ENCODE peak calls at places on chromosome 1, in six cellular contexts. One of them, this sample, is unnamed.

GRCh38 chr1:64466033-64466432 is 3.9 kb upstream of the CACHD1 start:
- DNase-seq in astrocyte of the spinal cord: no peak
- DNase-seq in esophagus squamous epithelium: no peak
- DNase-seq in tibial artery: no peak
- DNase-seq in CD8-positive, alpha-beta T cell: no peak
- DNase-seq in thoracic aorta: no peak
- DNase-seq in this sample: no peak

GRCh38 chr1:204145033-204145504 is 6.8 kb downstream of the ETNK2 start:
- DNase-seq in astrocyte of the spinal cord: no peak
- DNase-seq in esophagus squamous epithelium: no peak
- DNase-seq in tibial artery: no peak
- DNase-seq in CD8-positive, alpha-beta T cell: no peak
- DNase-seq in thoracic aorta: no peak
- DNase-seq in this sample: no peak

GRCh38 chr1:57632401-57632800 is 208.5 kb upstream of the DAB1 start:
- DNase-seq in astrocyte of the spinal cord: no peak
- DNase-seq in esophagus squamous epithelium: no peak
- DNase-seq in tibial artery: no peak
- DNase-seq in CD8-positive, alpha-beta T cell: no peak
- DNase-seq in thoracic aorta: no peak
- DNase-seq in this sample: no peak

GRCh38 chr1:119266386-119266785 is 102.2 kb upstream of the HAO2 start:
- DNase-seq in astrocyte of the spinal cord: no peak
- DNase-seq in esophagus squamous epithelium: no peak
- DNase-seq in tibial artery: no peak
- DNase-seq in CD8-positive, alpha-beta T cell: no peak
- DNase-seq in thoracic aorta: no peak
- DNase-seq in this sample: no peak

GRCh38 chr1:228164561-228165371 is 838 bp upstream of the IBA57 start:
- DNase-seq in astrocyte of the spinal cord: no peak
- DNase-seq in esophagus squamous epithelium: no peak
- DNase-seq in tibial artery: no peak
- DNase-seq in CD8-positive, alpha-beta T cell: no peak
- DNase-seq in thoracic aorta: no peak
- DNase-seq in this sample: no peak

GRCh38 chr1:5368211-5368610 is 624.0 kb downstream of the NPHP4 start:
- DNase-seq in astrocyte of the spinal cord: no peak
- DNase-seq in esophagus squamous epithelium: no peak
- DNase-seq in tibial artery: no peak
- DNase-seq in CD8-positive, alpha-beta T cell: no peak
- DNase-seq in thoracic aorta: no peak
- DNase-seq in this sample: no peak

GRCh38 chr1:180278791-180279432 is 48.8 kb downstream of the LHX4 start:
- DNase-seq in astrocyte of the spinal cord: no peak
- DNase-seq in esophagus squamous epithelium: no peak
- DNase-seq in tibial artery: no peak
- DNase-seq in CD8-positive, alpha-beta T cell: no peak
- DNase-seq in thoracic aorta: no peak
- DNase-seq in this sample: no peak

GRCh38 chr1:55931272-55931940 is 648.0 kb downstream of the PLPP3 start:
- DNase-seq in astrocyte of the spinal cord: peak
- DNase-seq in esophagus squamous epithelium: no peak
- DNase-seq in tibial artery: no peak
- DNase-seq in CD8-positive, alpha-beta T cell: no peak
- DNase-seq in thoracic aorta: no peak
- DNase-seq in this sample: no peak

GRCh38 chr1:207817778-207818751 is 66.2 kb downstream of the CD46 start:
- DNase-seq in astrocyte of the spinal cord: no peak
- DNase-seq in esophagus squamous epithelium: no peak
- DNase-seq in tibial artery: peak
- DNase-seq in CD8-positive, alpha-beta T cell: no peak
- DNase-seq in thoracic aorta: no peak
- DNase-seq in this sample: no peak

GRCh38 chr1:111553199-111553598 is 49.8 kb upstream of the ADORA3 start:
- DNase-seq in astrocyte of the spinal cord: peak
- DNase-seq in esophagus squamous epithelium: no peak
- DNase-seq in tibial artery: no peak
- DNase-seq in CD8-positive, alpha-beta T cell: no peak
- DNase-seq in thoracic aorta: no peak
- DNase-seq in this sample: no peak

GRCh38 chr1:192252776-192253175 is 64.0 kb upstream of the RGS21 start:
- DNase-seq in astrocyte of the spinal cord: no peak
- DNase-seq in esophagus squamous epithelium: no peak
- DNase-seq in tibial artery: no peak
- DNase-seq in CD8-positive, alpha-beta T cell: no peak
- DNase-seq in thoracic aorta: no peak
- DNase-seq in this sample: no peak

GRCh38 chr1:54474500-54475235 is 68.5 kb upstream of the SSBP3 start:
- DNase-seq in astrocyte of the spinal cord: no peak
- DNase-seq in esophagus squamous epithelium: no peak
- DNase-seq in tibial artery: no peak
- DNase-seq in CD8-positive, alpha-beta T cell: no peak
- DNase-seq in thoracic aorta: no peak
- DNase-seq in this sample: no peak

GRCh38 chr1:54479251-54479650 is 68.8 kb upstream of the ACOT11 start:
- DNase-seq in astrocyte of the spinal cord: no peak
- DNase-seq in esophagus squamous epithelium: no peak
- DNase-seq in tibial artery: no peak
- DNase-seq in CD8-positive, alpha-beta T cell: no peak
- DNase-seq in thoracic aorta: no peak
- DNase-seq in this sample: no peak

GRCh38 chr1:54476231-54477109 is 70.3 kb upstream of the SSBP3 start:
- DNase-seq in astrocyte of the spinal cord: no peak
- DNase-seq in esophagus squamous epithelium: no peak
- DNase-seq in tibial artery: no peak
- DNase-seq in CD8-positive, alpha-beta T cell: no peak
- DNase-seq in thoracic aorta: no peak
- DNase-seq in this sample: no peak

GRCh38 chr1:54477153-54477561 is 70.9 kb upstream of the ACOT11 start:
- DNase-seq in astrocyte of the spinal cord: no peak
- DNase-seq in esophagus squamous epithelium: no peak
- DNase-seq in tibial artery: no peak
- DNase-seq in CD8-positive, alpha-beta T cell: no peak
- DNase-seq in thoracic aorta: no peak
- DNase-seq in this sample: peak

DNA sequence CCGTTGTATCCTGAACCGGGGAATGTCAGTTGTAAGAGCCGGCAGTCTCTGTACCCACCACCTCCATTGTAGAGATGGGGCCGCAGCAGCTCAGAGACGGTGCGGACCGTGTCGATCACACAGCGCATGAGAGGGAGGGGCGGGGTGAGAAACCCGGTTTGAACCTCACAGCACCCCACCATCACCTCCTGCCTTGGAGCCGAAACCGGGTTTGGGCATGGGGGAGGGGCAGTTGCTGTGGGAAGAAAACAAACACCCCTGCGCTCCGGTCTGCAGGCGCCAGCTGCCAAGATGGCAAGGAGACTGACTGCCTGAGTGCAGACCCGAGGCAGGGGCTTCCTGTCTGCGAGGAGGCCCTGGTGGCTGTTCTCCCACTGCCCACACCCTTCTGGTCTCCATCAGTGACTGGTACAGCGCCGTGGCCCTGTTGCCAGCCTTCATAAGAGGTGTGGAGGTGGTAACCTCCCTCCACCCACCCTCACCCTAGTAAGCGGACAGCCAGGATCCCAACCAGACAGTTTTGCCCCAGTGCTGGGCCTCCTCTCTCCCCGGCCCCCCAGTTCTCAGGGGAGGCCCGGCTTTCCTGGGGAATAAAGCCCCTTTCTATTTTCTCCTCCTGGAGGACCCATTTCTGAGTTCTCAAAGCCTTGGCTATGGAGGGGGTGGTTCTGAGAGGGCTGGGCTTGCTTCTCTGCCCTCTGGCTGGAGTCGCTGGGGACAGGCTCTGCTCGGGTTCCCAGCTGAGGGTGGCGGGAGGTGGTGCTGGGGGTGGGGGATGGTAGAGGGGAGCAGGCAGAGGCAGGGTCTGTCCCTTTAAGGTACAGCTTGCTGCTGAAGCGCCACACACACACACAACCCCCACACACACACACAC is 69.4 kb upstream of the SSBP3 start:
- DNase-seq in astrocyte of the spinal cord: no peak
- DNase-seq in esophagus squamous epithelium: no peak
- DNase-seq in tibial artery: no peak
- DNase-seq in CD8-positive, alpha-beta T cell: no peak
- DNase-seq in thoracic aorta: no peak
- DNase-seq in this sample: peak
- H3K4me3 ChIP-seq in astrocyte of the spinal cord: no peak
- H3K4me3 ChIP-seq in esophagus squamous epithelium: no peak
- H3K4me3 ChIP-seq in tibial artery: no peak
- H3K4me3 ChIP-seq in CD8-positive, alpha-beta T cell: peak
- H3K4me3 ChIP-seq in thoracic aorta: peak
- H3K4me3 ChIP-seq in this sample: peak

GRCh38 chr1:203099760-203100159 is 13.9 kb upstream of the MYOG start:
- DNase-seq in astrocyte of the spinal cord: no peak
- DNase-seq in esophagus squamous epithelium: no peak
- DNase-seq in tibial artery: no peak
- DNase-seq in CD8-positive, alpha-beta T cell: no peak
- DNase-seq in thoracic aorta: no peak
- DNase-seq in this sample: no peak

GRCh38 chr1:203097001-203097400 is 11.2 kb upstream of the MYOG start:
- DNase-seq in astrocyte of the spinal cord: no peak
- DNase-seq in esophagus squamous epithelium: no peak
- DNase-seq in tibial artery: no peak
- DNase-seq in CD8-positive, alpha-beta T cell: no peak
- DNase-seq in thoracic aorta: no peak
- DNase-seq in this sample: no peak

GRCh38 chr1:203103201-203103600 is 17.4 kb upstream of the MYOG start:
- DNase-seq in astrocyte of the spinal cord: no peak
- DNase-seq in esophagus squamous epithelium: no peak
- DNase-seq in tibial artery: no peak
- DNase-seq in CD8-positive, alpha-beta T cell: no peak
- DNase-seq in thoracic aorta: no peak
- DNase-seq in this sample: no peak

GRCh38 chr1:203099121-203099520 is 13.3 kb upstream of the MYOG start:
- DNase-seq in astrocyte of the spinal cord: no peak
- DNase-seq in esophagus squamous epithelium: no peak
- DNase-seq in tibial artery: no peak
- DNase-seq in CD8-positive, alpha-beta T cell: no peak
- DNase-seq in thoracic aorta: no peak
- DNase-seq in this sample: no peak

DNA sequence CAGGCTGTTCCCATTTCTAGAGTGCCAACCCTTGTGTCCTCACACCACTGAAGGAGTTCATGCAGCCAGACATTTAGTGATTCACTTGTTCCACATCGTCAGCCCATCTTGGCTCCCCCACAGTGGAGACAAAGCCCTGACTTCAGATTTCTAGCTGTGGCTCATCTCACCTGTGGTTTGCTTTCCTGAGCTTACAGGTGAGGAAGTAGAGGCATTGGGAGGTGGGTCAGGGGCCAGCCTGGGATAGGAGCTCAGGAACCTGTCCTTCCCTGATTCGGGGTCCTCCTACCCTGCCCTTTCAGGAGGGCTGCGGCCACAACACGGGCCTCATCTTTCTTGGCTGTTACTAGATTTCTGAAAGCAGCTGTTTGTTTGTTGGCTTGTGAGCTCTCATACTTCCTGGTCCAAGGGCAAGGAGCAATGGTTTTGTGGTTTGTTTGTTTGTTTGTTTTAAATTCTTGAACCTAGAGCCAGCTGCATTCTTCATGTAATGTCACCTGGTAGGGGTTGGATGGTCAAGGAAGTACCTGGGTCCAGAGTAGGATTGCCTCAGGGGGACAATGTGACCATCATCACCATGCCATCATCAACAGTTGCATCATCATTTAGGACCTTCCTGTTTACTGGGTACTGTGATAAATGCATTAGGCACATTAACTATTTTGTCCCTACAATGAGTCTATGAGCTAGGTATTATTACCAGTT is 14.5 kb upstream of the MYOG start:
- DNase-seq in astrocyte of the spinal cord: no peak
- DNase-seq in esophagus squamous epithelium: no peak
- DNase-seq in tibial artery: no peak
- DNase-seq in CD8-positive, alpha-beta T cell: no peak
- DNase-seq in thoracic aorta: no peak
- DNase-seq in this sample: no peak
- H3K4me3 ChIP-seq in astrocyte of the spinal cord: no peak
- H3K4me3 ChIP-seq in esophagus squamous epithelium: no peak
- H3K4me3 ChIP-seq in tibial artery: no peak
- H3K4me3 ChIP-seq in CD8-positive, alpha-beta T cell: no peak
- H3K4me3 ChIP-seq in thoracic aorta: no peak
- H3K4me3 ChIP-seq in this sample: no peak

GRCh38 chr1:36151845-36152203 is 2.5 kb upstream of the TRAPPC3 start:
- DNase-seq in astrocyte of the spinal cord: no peak
- DNase-seq in esophagus squamous epithelium: no peak
- DNase-seq in tibial artery: peak
- DNase-seq in CD8-positive, alpha-beta T cell: no peak
- DNase-seq in thoracic aorta: no peak
- DNase-seq in this sample: peak

GRCh38 chr1:36150296-36151132 is 1.2 kb upstream of the TRAPPC3 start:
- DNase-seq in astrocyte of the spinal cord: peak
- DNase-seq in esophagus squamous epithelium: peak
- DNase-seq in tibial artery: peak
- DNase-seq in CD8-positive, alpha-beta T cell: peak
- DNase-seq in thoracic aorta: peak
- DNase-seq in this sample: no peak

GRCh38 chr1:36149237-36149972 is at the start of gene TRAPPC3:
- DNase-seq in astrocyte of the spinal cord: peak
- DNase-seq in esophagus squamous epithelium: peak
- DNase-seq in tibial artery: peak
- DNase-seq in CD8-positive, alpha-beta T cell: peak
- DNase-seq in thoracic aorta: peak
- DNase-seq in this sample: peak

GRCh38 chr1:36149973-36150295 is 648 bp upstream of the TRAPPC3 start:
- DNase-seq in astrocyte of the spinal cord: no peak
- DNase-seq in esophagus squamous epithelium: no peak
- DNase-seq in tibial artery: no peak
- DNase-seq in CD8-positive, alpha-beta T cell: no peak
- DNase-seq in thoracic aorta: no peak
- DNase-seq in this sample: no peak

DNA sequence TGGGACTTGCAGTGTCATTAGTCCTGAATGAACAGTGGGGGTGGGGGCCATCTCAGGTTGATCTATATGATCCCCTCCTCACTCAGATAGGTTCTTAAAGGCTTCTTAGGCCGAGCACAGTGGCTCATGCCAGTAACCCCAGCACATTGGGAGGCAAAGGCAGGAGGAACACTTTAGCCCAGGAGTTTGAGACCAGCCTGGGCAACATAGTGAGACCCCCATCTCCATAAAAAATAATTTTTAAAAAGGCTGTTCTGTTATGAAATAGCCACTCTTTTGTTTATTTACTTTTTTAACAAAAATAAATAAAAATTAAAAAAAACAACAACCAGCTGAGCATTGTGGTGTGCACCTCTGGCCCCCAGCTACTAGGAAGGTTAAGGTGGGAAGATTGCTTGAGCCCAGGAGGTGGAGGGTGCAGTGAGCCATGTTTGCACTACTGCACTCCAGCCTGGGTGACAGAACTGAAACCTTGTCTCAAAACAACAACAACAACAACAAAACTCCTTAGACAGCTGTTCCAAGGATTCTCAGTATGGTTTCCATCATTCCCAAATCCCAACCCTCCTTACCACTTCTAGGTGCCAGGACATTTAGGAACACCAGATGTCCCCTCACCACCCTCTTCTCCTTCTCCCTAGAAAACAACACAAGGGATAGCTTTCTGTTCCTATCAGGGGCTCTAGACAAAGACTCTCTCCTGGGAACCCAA is 2.0 kb upstream of the TRAPPC3 start:
- DNase-seq in astrocyte of the spinal cord: no peak
- DNase-seq in esophagus squamous epithelium: no peak
- DNase-seq in tibial artery: no peak
- DNase-seq in CD8-positive, alpha-beta T cell: no peak
- DNase-seq in thoracic aorta: no peak
- DNase-seq in this sample: no peak
- H3K4me3 ChIP-seq in astrocyte of the spinal cord: no peak
- H3K4me3 ChIP-seq in esophagus squamous epithelium: no peak
- H3K4me3 ChIP-seq in tibial artery: no peak
- H3K4me3 ChIP-seq in CD8-positive, alpha-beta T cell: peak
- H3K4me3 ChIP-seq in thoracic aorta: peak
- H3K4me3 ChIP-seq in this sample: no peak

GRCh38 chr1:93171549-93172050 is 8.6 kb downstream of the TMED5 start:
- DNase-seq in astrocyte of the spinal cord: no peak
- DNase-seq in esophagus squamous epithelium: no peak
- DNase-seq in tibial artery: no peak
- DNase-seq in CD8-positive, alpha-beta T cell: no peak
- DNase-seq in thoracic aorta: no peak
- DNase-seq in this sample: no peak
- H3K4me3 ChIP-seq in astrocyte of the spinal cord: no peak
- H3K4me3 ChIP-seq in esophagus squamous epithelium: no peak
- H3K4me3 ChIP-seq in tibial artery: no peak
- H3K4me3 ChIP-seq in CD8-positive, alpha-beta T cell: peak
- H3K4me3 ChIP-seq in thoracic aorta: peak
- H3K4me3 ChIP-seq in this sample: peak

This sample was measured in Jurkat, Clone E6-1.